ENCODE peak calls at places on chromosomes 12 and 14, in six cellular contexts. One of them, this sample, is unnamed.

GRCh38 chr12:56836317-56836716 is 73.2 kb downstream of the HSD17B6 start:
- DNase-seq in mammary epithelial cell: peak
- DNase-seq in adrenal gland: peak
- DNase-seq in dermis blood vessel endothelial cell: no peak
- DNase-seq in AG20443: peak
- DNase-seq in T follicular helper cell: no peak
- DNase-seq in this sample: peak

GRCh38 chr14:100391777-100392176 is 68.6 kb downstream of the SLC25A47 start:
- DNase-seq in mammary epithelial cell: no peak
- DNase-seq in adrenal gland: no peak
- DNase-seq in dermis blood vessel endothelial cell: no peak
- DNase-seq in T follicular helper cell: no peak
- DNase-seq in AG20443: peak
- DNase-seq in this sample: no peak

GRCh38 chr12:124305136-124305535 is 10.2 kb downstream of the RFLNA start:
- DNase-seq in mammary epithelial cell: no peak
- DNase-seq in T follicular helper cell: no peak
- DNase-seq in adrenal gland: no peak
- DNase-seq in dermis blood vessel endothelial cell: no peak
- DNase-seq in AG20443: no peak
- DNase-seq in this sample: no peak

GRCh38 chr12:26011099-26011498 is 52.6 kb downstream of the RASSF8 start:
- DNase-seq in adrenal gland: no peak
- DNase-seq in dermis blood vessel endothelial cell: peak
- DNase-seq in T follicular helper cell: no peak
- DNase-seq in mammary epithelial cell: peak
- DNase-seq in AG20443: peak
- DNase-seq in this sample: peak

GRCh38 chr12:118330421-118331018 is 42.2 kb downstream of the TAOK3 start:
- DNase-seq in mammary epithelial cell: no peak
- DNase-seq in adrenal gland: peak
- DNase-seq in AG20443: no peak
- DNase-seq in dermis blood vessel endothelial cell: peak
- DNase-seq in T follicular helper cell: no peak
- DNase-seq in this sample: peak

GRCh38 chr14:30621354-30621953 is 665 bp upstream of the SCFD1 start:
- DNase-seq in mammary epithelial cell: peak
- DNase-seq in AG20443: peak
- DNase-seq in T follicular helper cell: no peak
- DNase-seq in adrenal gland: peak
- DNase-seq in dermis blood vessel endothelial cell: peak
- DNase-seq in this sample: no peak

GRCh38 chr12:14558377-14559051 is 9.2 kb downstream of the PLBD1 start:
- DNase-seq in T follicular helper cell: no peak
- DNase-seq in adrenal gland: no peak
- DNase-seq in dermis blood vessel endothelial cell: no peak
- DNase-seq in AG20443: no peak
- DNase-seq in mammary epithelial cell: no peak
- DNase-seq in this sample: no peak

GRCh38 chr12:109703684-109704083 is 9.9 kb upstream of the FAM222A start:
- DNase-seq in AG20443: no peak
- DNase-seq in adrenal gland: no peak
- DNase-seq in T follicular helper cell: no peak
- DNase-seq in mammary epithelial cell: no peak
- DNase-seq in dermis blood vessel endothelial cell: no peak
- DNase-seq in this sample: no peak

GRCh38 chr12:102824218-102824835 is 92.7 kb downstream of the PAH start:
- DNase-seq in T follicular helper cell: no peak
- DNase-seq in AG20443: peak
- DNase-seq in adrenal gland: peak
- DNase-seq in dermis blood vessel endothelial cell: peak
- DNase-seq in mammary epithelial cell: peak
- DNase-seq in this sample: no peak

GRCh38 chr14:68637106-68638021 is 155.5 kb downstream of the ZFP36L1 start:
- DNase-seq in mammary epithelial cell: no peak
- DNase-seq in AG20443: peak
- DNase-seq in dermis blood vessel endothelial cell: peak
- DNase-seq in T follicular helper cell: no peak
- DNase-seq in adrenal gland: peak
- DNase-seq in this sample: no peak

GRCh38 chr14:104732355-104732804 is 8.4 kb downstream of the ADSS1 start:
- DNase-seq in dermis blood vessel endothelial cell: peak
- DNase-seq in T follicular helper cell: no peak
- DNase-seq in AG20443: no peak
- DNase-seq in mammary epithelial cell: peak
- DNase-seq in adrenal gland: peak
- DNase-seq in this sample: no peak

GRCh38 chr14:68269136-68269535 is 449.6 kb downstream of the RAD51B start:
- DNase-seq in AG20443: no peak
- DNase-seq in T follicular helper cell: no peak
- DNase-seq in adrenal gland: no peak
- DNase-seq in dermis blood vessel endothelial cell: no peak
- DNase-seq in mammary epithelial cell: no peak
- DNase-seq in this sample: no peak

GRCh38 chr12:98743362-98743953 is 98.4 kb downstream of the APAF1 start:
- DNase-seq in adrenal gland: peak
- DNase-seq in mammary epithelial cell: no peak
- DNase-seq in AG20443: no peak
- DNase-seq in T follicular helper cell: no peak
- DNase-seq in dermis blood vessel endothelial cell: peak
- DNase-seq in this sample: no peak

GRCh38 chr12:118925407-118926202 is 55.7 kb upstream of the SRRM4 start:
- DNase-seq in dermis blood vessel endothelial cell: no peak
- DNase-seq in AG20443: no peak
- DNase-seq in T follicular helper cell: no peak
- DNase-seq in mammary epithelial cell: no peak
- DNase-seq in adrenal gland: peak
- DNase-seq in this sample: no peak

GRCh38 chr12:20370001-20370381 is 1.7 kb downstream of the PDE3A start:
- DNase-seq in AG20443: peak
- DNase-seq in adrenal gland: no peak
- DNase-seq in dermis blood vessel endothelial cell: peak
- DNase-seq in T follicular helper cell: no peak
- DNase-seq in mammary epithelial cell: no peak
- DNase-seq in this sample: no peak

GRCh38 chr12:3279832-3280231 is 202.7 kb downstream of the TSPAN9 start:
- DNase-seq in dermis blood vessel endothelial cell: no peak
- DNase-seq in adrenal gland: no peak
- DNase-seq in mammary epithelial cell: no peak
- DNase-seq in T follicular helper cell: no peak
- DNase-seq in AG20443: no peak
- DNase-seq in this sample: no peak

GRCh38 chr14:89040080-89040437 is 215.6 kb downstream of the TTC8 start:
- DNase-seq in adrenal gland: no peak
- DNase-seq in T follicular helper cell: no peak
- DNase-seq in dermis blood vessel endothelial cell: no peak
- DNase-seq in AG20443: no peak
- DNase-seq in mammary epithelial cell: no peak
- DNase-seq in this sample: no peak

GRCh38 chr14:21902561-21903199 is 229.1 kb upstream of the OR4E1 start:
- DNase-seq in mammary epithelial cell: peak
- DNase-seq in adrenal gland: no peak
- DNase-seq in AG20443: no peak
- DNase-seq in dermis blood vessel endothelial cell: peak
- DNase-seq in T follicular helper cell: peak
- DNase-seq in this sample: no peak

GRCh38 chr12:55738113-55739024 is 4.6 kb upstream of the GDF11 start:
- DNase-seq in mammary epithelial cell: peak
- DNase-seq in AG20443: peak
- DNase-seq in T follicular helper cell: peak
- DNase-seq in dermis blood vessel endothelial cell: peak
- DNase-seq in adrenal gland: peak
- DNase-seq in this sample: peak

GRCh38 chr12:8796831-8797626 is 25.4 kb upstream of the A2ML1 start:
- DNase-seq in mammary epithelial cell: no peak
- DNase-seq in T follicular helper cell: no peak
- DNase-seq in dermis blood vessel endothelial cell: no peak
- DNase-seq in AG20443: no peak
- DNase-seq in adrenal gland: no peak
- DNase-seq in this sample: no peak

GRCh38 chr12:122947352-122947792 is 18.9 kb downstream of the ABCB9 start:
- DNase-seq in AG20443: no peak
- DNase-seq in dermis blood vessel endothelial cell: peak
- DNase-seq in T follicular helper cell: no peak
- DNase-seq in adrenal gland: no peak
- DNase-seq in mammary epithelial cell: no peak
- DNase-seq in this sample: no peak

GRCh38 chr14:104299993-104300761 is 161.8 kb downstream of the KIF26A start:
- DNase-seq in dermis blood vessel endothelial cell: peak
- DNase-seq in AG20443: no peak
- DNase-seq in T follicular helper cell: no peak
- DNase-seq in mammary epithelial cell: no peak
- DNase-seq in adrenal gland: no peak
- DNase-seq in this sample: no peak

GRCh38 chr12:109192358-109192757 is 76.0 kb downstream of the ACACB start:
- DNase-seq in mammary epithelial cell: peak
- DNase-seq in adrenal gland: peak
- DNase-seq in AG20443: peak
- DNase-seq in dermis blood vessel endothelial cell: no peak
- DNase-seq in T follicular helper cell: no peak
- DNase-seq in this sample: peak

GRCh38 chr14:41636492-41637392 is 30.1 kb downstream of the LRFN5 start:
- DNase-seq in T follicular helper cell: no peak
- DNase-seq in mammary epithelial cell: no peak
- DNase-seq in adrenal gland: no peak
- DNase-seq in dermis blood vessel endothelial cell: no peak
- DNase-seq in AG20443: no peak
- DNase-seq in this sample: peak

GRCh38 chr14:34324363-34324795 is 137.7 kb downstream of the SPTSSA start:
- DNase-seq in dermis blood vessel endothelial cell: peak
- DNase-seq in T follicular helper cell: no peak
- DNase-seq in mammary epithelial cell: peak
- DNase-seq in adrenal gland: peak
- DNase-seq in AG20443: peak
- DNase-seq in this sample: peak

GRCh38 chr12:32062841-32063240 is 43.8 kb upstream of the BICD1 start:
- DNase-seq in AG20443: no peak
- DNase-seq in adrenal gland: no peak
- DNase-seq in mammary epithelial cell: no peak
- DNase-seq in dermis blood vessel endothelial cell: no peak
- DNase-seq in T follicular helper cell: no peak
- DNase-seq in this sample: no peak

GRCh38 chr12:80846930-80847329 is 90.8 kb downstream of the LIN7A start:
- DNase-seq in mammary epithelial cell: no peak
- DNase-seq in adrenal gland: no peak
- DNase-seq in T follicular helper cell: no peak
- DNase-seq in dermis blood vessel endothelial cell: no peak
- DNase-seq in AG20443: no peak
- DNase-seq in this sample: no peak

GRCh38 chr12:114684098-114684869 is at the start of gene TBX3:
- DNase-seq in mammary epithelial cell: peak
- DNase-seq in adrenal gland: peak
- DNase-seq in T follicular helper cell: peak
- DNase-seq in AG20443: peak
- DNase-seq in dermis blood vessel endothelial cell: peak
- DNase-seq in this sample: peak

GRCh38 chr12:59408431-59408830 is 187.4 kb upstream of the SLC16A7 start:
- DNase-seq in adrenal gland: no peak
- DNase-seq in mammary epithelial cell: peak
- DNase-seq in AG20443: no peak
- DNase-seq in T follicular helper cell: no peak
- DNase-seq in dermis blood vessel endothelial cell: no peak
- DNase-seq in this sample: no peak

GRCh38 chr12:41514907-41515306 is 326.8 kb downstream of the PDZRN4 start:
- DNase-seq in T follicular helper cell: no peak
- DNase-seq in dermis blood vessel endothelial cell: no peak
- DNase-seq in mammary epithelial cell: no peak
- DNase-seq in adrenal gland: no peak
- DNase-seq in AG20443: no peak
- DNase-seq in this sample: no peak

GRCh38 chr12:12622418-12622817 is 10.7 kb downstream of the CREBL2 start:
- DNase-seq in AG20443: no peak
- DNase-seq in dermis blood vessel endothelial cell: no peak
- DNase-seq in mammary epithelial cell: no peak
- DNase-seq in adrenal gland: no peak
- DNase-seq in T follicular helper cell: no peak
- DNase-seq in this sample: no peak

GRCh38 chr12:98127336-98127679 is 388.1 kb upstream of the TMPO start:
- DNase-seq in AG20443: no peak
- DNase-seq in adrenal gland: no peak
- DNase-seq in T follicular helper cell: no peak
- DNase-seq in dermis blood vessel endothelial cell: peak
- DNase-seq in mammary epithelial cell: no peak
- DNase-seq in this sample: no peak

GRCh38 chr12:116959845-116960514 is 49.2 kb downstream of the FBXW8 start:
- DNase-seq in mammary epithelial cell: no peak
- DNase-seq in AG20443: no peak
- DNase-seq in dermis blood vessel endothelial cell: no peak
- DNase-seq in T follicular helper cell: no peak
- DNase-seq in adrenal gland: no peak
- DNase-seq in this sample: no peak

GRCh38 chr12:13713746-13714400 is 267.5 kb downstream of the GRIN2B start:
- DNase-seq in AG20443: no peak
- DNase-seq in dermis blood vessel endothelial cell: no peak
- DNase-seq in T follicular helper cell: no peak
- DNase-seq in mammary epithelial cell: no peak
- DNase-seq in adrenal gland: no peak
- DNase-seq in this sample: no peak

GRCh38 chr14:33692762-33693161 is 258.1 kb downstream of the EGLN3 start:
- DNase-seq in T follicular helper cell: no peak
- DNase-seq in dermis blood vessel endothelial cell: peak
- DNase-seq in adrenal gland: no peak
- DNase-seq in AG20443: peak
- DNase-seq in mammary epithelial cell: peak
- DNase-seq in this sample: peak

GRCh38 chr12:124713436-124714082 is 146.1 kb upstream of the NCOR2 start:
- DNase-seq in AG20443: no peak
- DNase-seq in T follicular helper cell: peak
- DNase-seq in adrenal gland: peak
- DNase-seq in mammary epithelial cell: no peak
- DNase-seq in dermis blood vessel endothelial cell: peak
- DNase-seq in this sample: no peak